ENCODE peak calls at places on chromosomes 4 and X, in six cellular contexts. One of them, this sample, is unnamed.
A peak's percentile ranks its signal among the peaks of the same experiment; 100 is the strongest.

GRCh38 chr4:148259841-148260240 is 182.4 kb downstream of the NR3C2 start:
- DNase-seq in breast epithelium: no peak
- DNase-seq in nephron progenitor cell: no peak
- DNase-seq in stimulated activated CD4-positive, alpha-beta T cell treated with anti-CD3 and anti-CD28 coated beads, Interleukin-1b, Interleukin-23, amount 100 ng/mL, for 24 hours: no peak
- DNase-seq in AG09309: no peak
- DNase-seq in sciatic nerve: no peak
- DNase-seq in this sample: no peak

GRCh38 chrX:109782994-109783711 is 50.1 kb upstream of the ACSL4 start:
- DNase-seq in breast epithelium: no peak
- DNase-seq in nephron progenitor cell: no peak
- DNase-seq in stimulated activated CD4-positive, alpha-beta T cell treated with anti-CD3 and anti-CD28 coated beads, Interleukin-1b, Interleukin-23, amount 100 ng/mL, for 24 hours: no peak
- DNase-seq in AG09309: no peak
- DNase-seq in sciatic nerve: no peak
- DNase-seq in this sample: no peak

GRCh38 chr4:61555789-61556188 is 355.7 kb downstream of the ADGRL3 start:
- DNase-seq in breast epithelium: no peak
- DNase-seq in nephron progenitor cell: no peak
- DNase-seq in stimulated activated CD4-positive, alpha-beta T cell treated with anti-CD3 and anti-CD28 coated beads, Interleukin-1b, Interleukin-23, amount 100 ng/mL, for 24 hours: no peak
- DNase-seq in AG09309: no peak
- DNase-seq in sciatic nerve: no peak
- DNase-seq in this sample: no peak

GRCh38 chrX:154751121-154751668 is 318 bp upstream of the GAB3 start:
- DNase-seq in breast epithelium: no peak
- DNase-seq in nephron progenitor cell: no peak
- DNase-seq in stimulated activated CD4-positive, alpha-beta T cell treated with anti-CD3 and anti-CD28 coated beads, Interleukin-1b, Interleukin-23, amount 100 ng/mL, for 24 hours: no peak
- DNase-seq in AG09309: no peak
- DNase-seq in sciatic nerve: no peak
- DNase-seq in this sample: no peak

GRCh38 chr4:68490826-68491457 is 43.7 kb downstream of the TMPRSS11E start:
- DNase-seq in breast epithelium: no peak
- DNase-seq in nephron progenitor cell: no peak
- DNase-seq in stimulated activated CD4-positive, alpha-beta T cell treated with anti-CD3 and anti-CD28 coated beads, Interleukin-1b, Interleukin-23, amount 100 ng/mL, for 24 hours: no peak
- DNase-seq in AG09309: no peak
- DNase-seq in sciatic nerve: peak; percentile 58
- DNase-seq in this sample: peak; percentile 12

GRCh38 chr4:94911141-94911540 is 153.4 kb downstream of the BMPR1B start:
- DNase-seq in breast epithelium: no peak
- DNase-seq in nephron progenitor cell: no peak
- DNase-seq in stimulated activated CD4-positive, alpha-beta T cell treated with anti-CD3 and anti-CD28 coated beads, Interleukin-1b, Interleukin-23, amount 100 ng/mL, for 24 hours: no peak
- DNase-seq in AG09309: no peak
- DNase-seq in sciatic nerve: no peak
- DNase-seq in this sample: no peak

GRCh38 chr4:41628916-41629315 is 91.0 kb downstream of the LIMCH1 start:
- DNase-seq in breast epithelium: no peak
- DNase-seq in nephron progenitor cell: no peak
- DNase-seq in stimulated activated CD4-positive, alpha-beta T cell treated with anti-CD3 and anti-CD28 coated beads, Interleukin-1b, Interleukin-23, amount 100 ng/mL, for 24 hours: no peak
- DNase-seq in AG09309: peak; percentile 17
- DNase-seq in sciatic nerve: no peak
- DNase-seq in this sample: no peak

GRCh38 chrX:120365320-120365719 is 3.4 kb downstream of the ATP1B4 start:
- DNase-seq in breast epithelium: no peak
- DNase-seq in nephron progenitor cell: peak; percentile 33
- DNase-seq in stimulated activated CD4-positive, alpha-beta T cell treated with anti-CD3 and anti-CD28 coated beads, Interleukin-1b, Interleukin-23, amount 100 ng/mL, for 24 hours: peak; percentile 4
- DNase-seq in AG09309: no peak
- DNase-seq in sciatic nerve: peak; percentile 66
- DNase-seq in this sample: peak; percentile 85

GRCh38 chrX:9927638-9928037 is 39.5 kb upstream of the CLDN34 start:
- DNase-seq in breast epithelium: no peak
- DNase-seq in nephron progenitor cell: no peak
- DNase-seq in stimulated activated CD4-positive, alpha-beta T cell treated with anti-CD3 and anti-CD28 coated beads, Interleukin-1b, Interleukin-23, amount 100 ng/mL, for 24 hours: no peak
- DNase-seq in AG09309: no peak
- DNase-seq in sciatic nerve: no peak
- DNase-seq in this sample: peak; percentile 13

GRCh38 chrX:16885628-16886027 is 15.5 kb upstream of the RBBP7 start:
- DNase-seq in breast epithelium: no peak
- DNase-seq in nephron progenitor cell: no peak
- DNase-seq in stimulated activated CD4-positive, alpha-beta T cell treated with anti-CD3 and anti-CD28 coated beads, Interleukin-1b, Interleukin-23, amount 100 ng/mL, for 24 hours: no peak
- DNase-seq in AG09309: no peak
- DNase-seq in sciatic nerve: no peak
- DNase-seq in this sample: no peak

GRCh38 chr4:184265566-184266351 is 48.1 kb upstream of the ENPP6 start:
- DNase-seq in breast epithelium: no peak
- DNase-seq in nephron progenitor cell: no peak
- DNase-seq in stimulated activated CD4-positive, alpha-beta T cell treated with anti-CD3 and anti-CD28 coated beads, Interleukin-1b, Interleukin-23, amount 100 ng/mL, for 24 hours: no peak
- DNase-seq in AG09309: no peak
- DNase-seq in sciatic nerve: no peak
- DNase-seq in this sample: no peak

GRCh38 chrX:134908235-134908834 is 82.5 kb upstream of the SMIM10 start:
- DNase-seq in breast epithelium: no peak
- DNase-seq in nephron progenitor cell: no peak
- DNase-seq in stimulated activated CD4-positive, alpha-beta T cell treated with anti-CD3 and anti-CD28 coated beads, Interleukin-1b, Interleukin-23, amount 100 ng/mL, for 24 hours: no peak
- DNase-seq in AG09309: peak; percentile 8
- DNase-seq in sciatic nerve: no peak
- DNase-seq in this sample: peak; percentile 37

GRCh38 chr4:154349829-154350228 is 141.8 kb downstream of the DCHS2 start:
- DNase-seq in breast epithelium: no peak
- DNase-seq in nephron progenitor cell: no peak
- DNase-seq in stimulated activated CD4-positive, alpha-beta T cell treated with anti-CD3 and anti-CD28 coated beads, Interleukin-1b, Interleukin-23, amount 100 ng/mL, for 24 hours: no peak
- DNase-seq in AG09309: no peak
- DNase-seq in sciatic nerve: no peak
- DNase-seq in this sample: no peak

GRCh38 chr4:47913858-47914218 is 545 bp downstream of the NFXL1 start:
- DNase-seq in breast epithelium: peak; percentile 21
- DNase-seq in nephron progenitor cell: peak; percentile 63
- DNase-seq in stimulated activated CD4-positive, alpha-beta T cell treated with anti-CD3 and anti-CD28 coated beads, Interleukin-1b, Interleukin-23, amount 100 ng/mL, for 24 hours: peak; percentile 14
- DNase-seq in AG09309: no peak
- DNase-seq in sciatic nerve: peak; percentile 72
- DNase-seq in this sample: peak; percentile 47

GRCh38 chrX:9866633-9867032 is 80.4 kb downstream of the SHROOM2 start:
- DNase-seq in breast epithelium: no peak
- DNase-seq in nephron progenitor cell: no peak
- DNase-seq in stimulated activated CD4-positive, alpha-beta T cell treated with anti-CD3 and anti-CD28 coated beads, Interleukin-1b, Interleukin-23, amount 100 ng/mL, for 24 hours: no peak
- DNase-seq in AG09309: no peak
- DNase-seq in sciatic nerve: no peak
- DNase-seq in this sample: no peak

GRCh38 chrX:80513620-80514019 is 93.4 kb downstream of the TENT5D start:
- DNase-seq in breast epithelium: no peak
- DNase-seq in nephron progenitor cell: no peak
- DNase-seq in stimulated activated CD4-positive, alpha-beta T cell treated with anti-CD3 and anti-CD28 coated beads, Interleukin-1b, Interleukin-23, amount 100 ng/mL, for 24 hours: no peak
- DNase-seq in AG09309: no peak
- DNase-seq in sciatic nerve: no peak
- DNase-seq in this sample: no peak

GRCh38 chrX:22795680-22796079 is 204.1 kb upstream of the DDX53 start:
- DNase-seq in breast epithelium: no peak
- DNase-seq in nephron progenitor cell: no peak
- DNase-seq in stimulated activated CD4-positive, alpha-beta T cell treated with anti-CD3 and anti-CD28 coated beads, Interleukin-1b, Interleukin-23, amount 100 ng/mL, for 24 hours: no peak
- DNase-seq in AG09309: no peak
- DNase-seq in sciatic nerve: no peak
- DNase-seq in this sample: no peak